ENCODE peak calls at places on chromosomes 2 and 18, in eight cellular contexts. One of them, this sample, is unnamed.

GRCh38 chr2:36611316-36611990 is 13.5 kb upstream of the FEZ2 start:
- DNase-seq in H9: no peak
- DNase-seq in ascending aorta: no peak
- DNase-seq in body of pancreas: no peak
- DNase-seq in K562: no peak
- DNase-seq in left ventricle myocardium inferior: no peak
- DNase-seq in IMR-90: no peak
- DNase-seq in AG04450: no peak
- DNase-seq in this sample: no peak

GRCh38 chr2:239444626-239445625 is 44.1 kb upstream of the HDAC4 start:
- DNase-seq in AG04450: no peak
- DNase-seq in K562: no peak
- DNase-seq in ascending aorta: no peak
- DNase-seq in body of pancreas: peak; percentile 40
- DNase-seq in left ventricle myocardium inferior: no peak
- DNase-seq in H9: no peak
- DNase-seq in IMR-90: no peak
- DNase-seq in this sample: peak; percentile 38

GRCh38 chr2:38190542-38191218 is 114.7 kb upstream of the CYP1B1 start:
- DNase-seq in body of pancreas: no peak
- DNase-seq in left ventricle myocardium inferior: no peak
- DNase-seq in H9: no peak
- DNase-seq in AG04450: no peak
- DNase-seq in IMR-90: peak; percentile 47
- DNase-seq in ascending aorta: no peak
- DNase-seq in K562: no peak
- DNase-seq in this sample: no peak

GRCh38 chr2:233075966-233076339 is 15.8 kb downstream of the INPP5D start:
- DNase-seq in AG04450: no peak
- DNase-seq in H9: no peak
- DNase-seq in K562: no peak
- DNase-seq in IMR-90: no peak
- DNase-seq in body of pancreas: no peak
- DNase-seq in ascending aorta: peak; percentile 62
- DNase-seq in left ventricle myocardium inferior: no peak
- DNase-seq in this sample: no peak

GRCh38 chr2:203155406-203155805 is 83.4 kb upstream of the CYP20A1 start:
- DNase-seq in body of pancreas: no peak
- DNase-seq in left ventricle myocardium inferior: no peak
- DNase-seq in K562: no peak
- DNase-seq in H9: peak; percentile 27
- DNase-seq in IMR-90: no peak
- DNase-seq in AG04450: no peak
- DNase-seq in ascending aorta: no peak
- DNase-seq in this sample: no peak

GRCh38 chr2:31333527-31334183 is 80.9 kb downstream of the XDH start:
- DNase-seq in ascending aorta: peak; percentile 93
- DNase-seq in left ventricle myocardium inferior: peak; percentile 72
- DNase-seq in H9: peak; percentile 89
- DNase-seq in IMR-90: peak; percentile 84
- DNase-seq in AG04450: peak; percentile 68
- DNase-seq in body of pancreas: peak; percentile 87
- DNase-seq in K562: peak; percentile 62
- DNase-seq in this sample: peak; percentile 6

GRCh38 chr2:143321994-143322393 is 192.8 kb downstream of the ARHGAP15 start:
- DNase-seq in left ventricle myocardium inferior: no peak
- DNase-seq in H9: no peak
- DNase-seq in body of pancreas: no peak
- DNase-seq in ascending aorta: no peak
- DNase-seq in AG04450: no peak
- DNase-seq in K562: peak; percentile 14
- DNase-seq in IMR-90: no peak
- DNase-seq in this sample: no peak

GRCh38 chr2:130724455-130724854 is 4.4 kb upstream of the GPR148 start:
- DNase-seq in left ventricle myocardium inferior: no peak
- DNase-seq in H9: no peak
- DNase-seq in AG04450: no peak
- DNase-seq in ascending aorta: no peak
- DNase-seq in body of pancreas: no peak
- DNase-seq in IMR-90: no peak
- DNase-seq in K562: no peak
- DNase-seq in this sample: no peak

GRCh38 chr2:11680181-11680900 is 10.3 kb upstream of the NTSR2 start:
- DNase-seq in AG04450: no peak
- DNase-seq in H9: no peak
- DNase-seq in IMR-90: peak; percentile 61
- DNase-seq in K562: no peak
- DNase-seq in body of pancreas: peak; percentile 77
- DNase-seq in ascending aorta: no peak
- DNase-seq in left ventricle myocardium inferior: no peak
- DNase-seq in this sample: no peak

GRCh38 chr18:54386043-54386442 is 28.3 kb downstream of the C18orf54 start:
- DNase-seq in body of pancreas: no peak
- DNase-seq in K562: no peak
- DNase-seq in ascending aorta: no peak
- DNase-seq in AG04450: no peak
- DNase-seq in left ventricle myocardium inferior: no peak
- DNase-seq in H9: peak; percentile 32
- DNase-seq in IMR-90: no peak
- DNase-seq in this sample: no peak

GRCh38 chr2:9519250-9519649 is 36.4 kb downstream of the ADAM17 start:
- DNase-seq in body of pancreas: no peak
- DNase-seq in ascending aorta: no peak
- DNase-seq in left ventricle myocardium inferior: no peak
- DNase-seq in K562: no peak
- DNase-seq in IMR-90: peak; percentile 37
- DNase-seq in AG04450: no peak
- DNase-seq in H9: no peak
- DNase-seq in this sample: no peak

GRCh38 chr2:203061346-203061745 is 46.7 kb downstream of the NBEAL1 start:
- DNase-seq in IMR-90: peak; percentile 84
- DNase-seq in K562: no peak
- DNase-seq in left ventricle myocardium inferior: no peak
- DNase-seq in AG04450: peak; percentile 34
- DNase-seq in H9: no peak
- DNase-seq in body of pancreas: no peak
- DNase-seq in ascending aorta: no peak
- DNase-seq in this sample: no peak

GRCh38 chr2:133080822-133081221 is 410.8 kb upstream of the LYPD1 start:
- DNase-seq in left ventricle myocardium inferior: no peak
- DNase-seq in K562: no peak
- DNase-seq in body of pancreas: no peak
- DNase-seq in H9: no peak
- DNase-seq in IMR-90: no peak
- DNase-seq in AG04450: no peak
- DNase-seq in ascending aorta: no peak
- DNase-seq in this sample: no peak

GRCh38 chr2:70959851-70960832 is 18.3 kb upstream of the ANKRD53 start:
- DNase-seq in ascending aorta: peak; percentile 24
- DNase-seq in IMR-90: no peak
- DNase-seq in AG04450: no peak
- DNase-seq in H9: peak; percentile 61
- DNase-seq in K562: peak; percentile 32
- DNase-seq in body of pancreas: peak; percentile 3
- DNase-seq in left ventricle myocardium inferior: no peak
- DNase-seq in this sample: no peak

GRCh38 chr2:223722226-223722625 is 115.2 kb downstream of the AP1S3 start:
- DNase-seq in IMR-90: no peak
- DNase-seq in H9: no peak
- DNase-seq in AG04450: no peak
- DNase-seq in K562: no peak
- DNase-seq in ascending aorta: no peak
- DNase-seq in left ventricle myocardium inferior: no peak
- DNase-seq in body of pancreas: no peak
- DNase-seq in this sample: no peak
- H3K27ac ChIP-seq in IMR-90: no peak overlapping the region
- H3K27ac ChIP-seq in H9: no peak overlapping the region
- H3K27ac ChIP-seq in AG04450: no peak overlapping the region
- H3K27ac ChIP-seq in K562: no peak overlapping the region
- H3K27ac ChIP-seq in ascending aorta: no peak overlapping the region
- H3K27ac ChIP-seq in left ventricle myocardium inferior: no peak overlapping the region
- H3K27ac ChIP-seq in body of pancreas: no peak overlapping the region
- H3K27ac ChIP-seq in this sample: no peak overlapping the region

GRCh38 chr2:230408244-230408842 is 7.7 kb upstream of the SP100 start:
- DNase-seq in ascending aorta: peak; percentile 82
- DNase-seq in IMR-90: peak; percentile 88
- DNase-seq in body of pancreas: no peak
- DNase-seq in K562: no peak
- DNase-seq in AG04450: no peak
- DNase-seq in H9: no peak
- DNase-seq in left ventricle myocardium inferior: peak; percentile 46
- DNase-seq in this sample: no peak
- H3K27ac ChIP-seq in ascending aorta: peak overlapping the region; percentile 64
- H3K27ac ChIP-seq in IMR-90: peak overlapping the region; percentile 54
- H3K27ac ChIP-seq in body of pancreas: peak overlapping the region; percentile 15
- H3K27ac ChIP-seq in K562: no peak overlapping the region
- H3K27ac ChIP-seq in AG04450: peak overlapping the region; percentile 66
- H3K27ac ChIP-seq in H9: no peak overlapping the region
- H3K27ac ChIP-seq in left ventricle myocardium inferior: peak overlapping the region; percentile 71
- H3K27ac ChIP-seq in this sample: no peak overlapping the region

DNA sequence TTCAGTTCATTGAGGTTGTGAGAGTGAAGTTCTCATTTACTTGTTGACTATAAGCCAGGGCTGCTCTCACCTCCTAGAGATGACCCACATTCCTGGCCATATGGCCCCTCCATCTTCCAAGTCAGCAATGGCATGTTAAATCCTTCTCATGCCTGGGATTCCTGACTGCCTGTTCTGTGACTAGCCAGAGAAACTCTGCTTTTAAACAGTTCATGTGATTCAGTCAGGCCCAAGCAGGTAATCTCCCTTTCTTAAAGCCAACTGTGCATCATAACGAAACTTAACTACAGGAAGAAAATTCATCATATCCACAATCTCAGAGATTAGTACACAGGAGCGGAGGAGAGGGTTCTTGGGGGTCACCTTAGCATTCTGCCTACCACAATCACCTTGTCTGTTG is 11.5 kb downstream of the DPP4 start:
- DNase-seq in ascending aorta: no peak
- DNase-seq in left ventricle myocardium inferior: no peak
- DNase-seq in body of pancreas: no peak
- DNase-seq in K562: no peak
- DNase-seq in H9: no peak
- DNase-seq in AG04450: no peak
- DNase-seq in IMR-90: no peak
- DNase-seq in this sample: no peak
- H3K27ac ChIP-seq in ascending aorta: no peak overlapping the region
- H3K27ac ChIP-seq in left ventricle myocardium inferior: no peak overlapping the region
- H3K27ac ChIP-seq in body of pancreas: no peak overlapping the region
- H3K27ac ChIP-seq in K562: no peak overlapping the region
- H3K27ac ChIP-seq in H9: no peak overlapping the region
- H3K27ac ChIP-seq in AG04450: no peak overlapping the region
- H3K27ac ChIP-seq in IMR-90: no peak overlapping the region
- H3K27ac ChIP-seq in this sample: no peak overlapping the region

GRCh38 chr2:95388878-95389255 is 13.6 kb upstream of the FAHD2A start:
- DNase-seq in IMR-90: no peak
- DNase-seq in body of pancreas: no peak
- DNase-seq in K562: no peak
- DNase-seq in H9: no peak
- DNase-seq in ascending aorta: no peak
- DNase-seq in left ventricle myocardium inferior: no peak
- DNase-seq in AG04450: no peak
- DNase-seq in this sample: no peak

GRCh38 chr2:95389256-95390119 is 13.0 kb upstream of the FAHD2A start:
- DNase-seq in H9: peak; percentile 86
- DNase-seq in body of pancreas: peak; percentile 72
- DNase-seq in left ventricle myocardium inferior: peak; percentile 61
- DNase-seq in ascending aorta: peak; percentile 65
- DNase-seq in IMR-90: peak; percentile 49
- DNase-seq in K562: peak; percentile 82
- DNase-seq in AG04450: peak; percentile 20
- DNase-seq in this sample: peak; percentile 26

GRCh38 chr2:95386031-95386430 is 16.5 kb upstream of the FAHD2A start:
- DNase-seq in ascending aorta: peak; percentile 52
- DNase-seq in K562: no peak
- DNase-seq in body of pancreas: no peak
- DNase-seq in IMR-90: no peak
- DNase-seq in AG04450: no peak
- DNase-seq in H9: no peak
- DNase-seq in left ventricle myocardium inferior: no peak
- DNase-seq in this sample: no peak

GRCh38 chr2:95387358-95387757 is 15.2 kb upstream of the FAHD2A start:
- DNase-seq in K562: no peak
- DNase-seq in ascending aorta: peak; percentile 47
- DNase-seq in AG04450: no peak
- DNase-seq in left ventricle myocardium inferior: no peak
- DNase-seq in IMR-90: no peak
- DNase-seq in H9: no peak
- DNase-seq in body of pancreas: no peak
- DNase-seq in this sample: no peak

DNA sequence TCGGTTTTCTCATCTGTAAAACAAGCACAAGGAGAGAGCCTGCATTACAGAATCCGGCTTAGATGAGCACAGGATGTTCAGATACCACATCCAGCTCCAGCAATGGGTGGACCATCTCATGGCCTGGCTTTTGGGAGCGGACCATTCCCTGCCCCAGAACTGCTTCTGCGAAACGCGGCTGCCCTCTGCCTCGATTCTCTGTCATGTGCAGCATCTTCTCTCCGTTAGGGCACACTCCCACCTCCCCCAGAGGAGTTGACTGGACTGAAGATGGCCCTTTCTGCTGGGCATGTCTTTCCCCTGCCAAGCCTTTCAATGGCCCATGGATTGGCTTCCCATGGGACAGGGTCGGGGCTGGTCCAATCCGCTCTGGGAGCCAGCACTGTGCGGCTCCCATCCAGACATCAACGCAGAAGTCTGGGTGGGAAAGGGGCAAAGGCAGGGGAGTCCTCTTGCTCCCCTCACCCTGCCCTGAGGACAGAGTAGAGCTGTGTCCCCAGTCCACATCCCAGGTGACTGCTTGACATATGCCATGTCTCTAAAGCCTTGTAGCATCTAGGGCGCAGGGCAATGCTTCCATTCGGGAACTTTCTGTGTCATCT is 14.3 kb upstream of the FAHD2A start:
- DNase-seq in IMR-90: no peak
- DNase-seq in left ventricle myocardium inferior: no peak
- DNase-seq in H9: no peak
- DNase-seq in body of pancreas: no peak
- DNase-seq in AG04450: no peak
- DNase-seq in K562: no peak
- DNase-seq in ascending aorta: peak; percentile 52
- DNase-seq in this sample: no peak
- H3K27ac ChIP-seq in IMR-90: no peak overlapping the region
- H3K27ac ChIP-seq in left ventricle myocardium inferior: no peak overlapping the region
- H3K27ac ChIP-seq in H9: no peak overlapping the region
- H3K27ac ChIP-seq in body of pancreas: no peak overlapping the region
- H3K27ac ChIP-seq in AG04450: no peak overlapping the region
- H3K27ac ChIP-seq in K562: no peak overlapping the region
- H3K27ac ChIP-seq in ascending aorta: no peak overlapping the region
- H3K27ac ChIP-seq in this sample: no peak overlapping the region

DNA sequence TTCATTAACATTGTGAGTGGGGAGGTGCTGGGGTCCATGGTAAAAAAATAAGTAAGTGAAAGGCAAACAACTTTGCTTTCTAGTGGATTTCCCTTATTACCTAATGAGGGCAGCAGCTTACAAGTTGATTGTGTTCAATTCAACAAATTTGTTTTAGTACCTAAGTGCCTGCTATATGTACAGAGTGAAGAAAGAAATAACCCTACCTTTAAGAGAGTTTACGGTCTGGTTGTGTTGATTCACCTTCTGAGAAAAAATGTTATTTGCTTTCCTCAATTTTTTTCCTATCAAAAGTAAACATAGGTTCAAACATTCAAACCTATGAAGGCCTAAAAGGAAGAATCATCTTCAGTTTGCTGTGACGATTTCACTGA is 1.6 kb upstream of the SPTBN1 start:
- DNase-seq in ascending aorta: no peak
- DNase-seq in body of pancreas: no peak
- DNase-seq in AG04450: no peak
- DNase-seq in K562: no peak
- DNase-seq in left ventricle myocardium inferior: no peak
- DNase-seq in IMR-90: no peak
- DNase-seq in H9: no peak
- DNase-seq in this sample: no peak
- H3K27ac ChIP-seq in ascending aorta: peak overlapping the region; percentile 92
- H3K27ac ChIP-seq in body of pancreas: peak overlapping the region; percentile 85
- H3K27ac ChIP-seq in AG04450: no peak overlapping the region
- H3K27ac ChIP-seq in K562: no peak overlapping the region
- H3K27ac ChIP-seq in left ventricle myocardium inferior: peak overlapping the region; percentile 99
- H3K27ac ChIP-seq in IMR-90: no peak overlapping the region
- H3K27ac ChIP-seq in H9: no peak overlapping the region
- H3K27ac ChIP-seq in this sample: peak overlapping the region; percentile 98